ENCODE peak calls at places on chromosomes 3 and 15, in eight cellular contexts. M is endodermal cell, L is brain microvascular endothelial cell, E is RWPE1, O is adrenal gland, T is psoas muscle, Y is A549, N is progenitor cell of endocrine pancreas. I is an unnamed sample.

GRCh38 chr3:64094713-64095079 is 71.4 kb upstream of the PSMD6 start:
- DNase-seq in N (no peak), Y (no peak), O (no peak), M (no peak), E (no peak), T (no peak), L (no peak), I (no peak)

GRCh38 chr15:85792872-85793621 is 1.7 kb downstream of the KLHL25 start:
- DNase-seq in T (no peak), N (no peak), L (no peak), E (no peak), O (no peak), Y (no peak), M (no peak), I (no peak)

GRCh38 chr3:119294402-119294888 is 262 bp downstream of the ARHGAP31 start:
- DNase-seq in O (peak; percentile 53), M (peak; percentile 84), T (peak; percentile 57), N (no peak), L (no peak), E (peak; percentile 20), Y (peak; percentile 37), I (peak; percentile 51)

GRCh38 chr15:79467865-79468586 is 35.9 kb downstream of the MINAR1 start:
- DNase-seq in T (no peak), N (no peak), Y (no peak), O (no peak), E (no peak), L (no peak), M (no peak), I (no peak)

GRCh38 chr15:57646057-57646456 is 54.4 kb downstream of the MYZAP start:
- DNase-seq in E (no peak), L (no peak), Y (no peak), T (no peak), N (no peak), M (no peak), O (no peak), I (no peak)

GRCh38 chr3:60651799-60652198 is 599.5 kb downstream of the FHIT start:
- DNase-seq in T (no peak), E (no peak), L (no peak), M (no peak), N (no peak), Y (no peak), O (no peak), I (no peak)

GRCh38 chr3:32106929-32107362 is 526 bp downstream of the GPD1L start:
- DNase-seq in L (no peak), M (peak; percentile 61), Y (no peak), T (peak; percentile 44), O (peak; percentile 48), N (no peak), E (peak; percentile 15), I (no peak)

GRCh38 chr3:192745150-192745549 is 17.8 kb upstream of the FGF12 start:
- DNase-seq in E (no peak), M (peak; percentile 42), L (no peak), N (no peak), O (no peak), Y (no peak), T (no peak), I (no peak)

GRCh38 chr15:40439461-40440299 is 1.1 kb upstream of the BAHD1 start:
- DNase-seq in M (peak; percentile 89), O (peak; percentile 79), T (peak; percentile 42), L (peak; percentile 29), N (no peak), E (no peak), Y (no peak), I (no peak)

GRCh38 chr3:156497326-156497725 is 57.6 kb downstream of the SSR3 start:
- DNase-seq in O (no peak), L (no peak), E (no peak), T (no peak), N (no peak), Y (no peak), M (no peak), I (no peak)

GRCh38 chr3:197800379-197800778 is 9.3 kb downstream of the LRCH3 start:
- DNase-seq in O (no peak), L (no peak), M (no peak), N (no peak), Y (no peak), T (no peak), E (no peak), I (no peak)

GRCh38 chr3:69761896-69762789 is 22.9 kb downstream of the MITF start:
- DNase-seq in M (no peak), N (no peak), L (peak; percentile 58), T (no peak), O (no peak), Y (no peak), E (peak; percentile 29), I (no peak)

GRCh38 chr3:10289785-10290355 is 2.9 kb downstream of the GHRL start:
- DNase-seq in L (no peak), M (peak; percentile 61), T (no peak), N (no peak), O (no peak), E (no peak), Y (no peak), I (no peak)

GRCh38 chr15:57591822-57592367 is at the start of gene MYZAP:
- DNase-seq in O (peak; percentile 66), T (peak; percentile 61), E (peak; percentile 85), Y (peak; percentile 84), N (peak; percentile 55), M (peak; percentile 88), L (no peak), I (peak; percentile 67)

GRCh38 chr3:170055209-170055608 is 17.4 kb downstream of the GPR160 start:
- DNase-seq in N (no peak), T (no peak), L (peak; percentile 23), O (no peak), M (no peak), Y (no peak), E (no peak), I (no peak)

GRCh38 chr3:147195896-147196295 is 210.4 kb downstream of the ZIC4 start:
- DNase-seq in T (no peak), E (no peak), O (no peak), M (no peak), Y (no peak), L (no peak), N (no peak), I (no peak)

GRCh38 chr3:115651089-115651488 is 27.8 kb downstream of the GAP43 start:
- DNase-seq in E (no peak), Y (no peak), O (no peak), L (no peak), M (no peak), T (no peak), N (no peak), I (no peak)

GRCh38 chr3:14324224-14324944 is 78.0 kb upstream of the SLC6A6 start:
- DNase-seq in T (peak; percentile 68), E (peak; percentile 28), Y (no peak), O (peak; percentile 43), M (peak; percentile 85), L (peak; percentile 2), N (no peak), I (no peak)

GRCh38 chr3:134232146-134232545 is 18.5 kb downstream of the RYK start:
- DNase-seq in T (no peak), L (no peak), O (no peak), M (no peak), Y (no peak), E (no peak), N (no peak), I (no peak)

GRCh38 chr3:106167728-106168127 is 298.9 kb upstream of the CBLB start:
- DNase-seq in O (no peak), M (no peak), T (no peak), N (no peak), Y (no peak), L (no peak), E (no peak), I (no peak)

GRCh38 chr3:48898383-48899234 is at the start of gene SLC25A20:
- DNase-seq in M (peak; percentile 98), N (peak; percentile 75), O (peak; percentile 90), E (peak; percentile 87), Y (peak; percentile 70), T (peak; percentile 95), L (peak; percentile 61), I (peak; percentile 66)

GRCh38 chr3:141632779-141633374 is 105.2 kb upstream of the RNF7 start:
- DNase-seq in T (no peak), Y (no peak), L (no peak), E (no peak), O (no peak), N (no peak), M (peak; percentile 72), I (no peak)

GRCh38 chr3:137509354-137510045 is 254.6 kb upstream of the SOX14 start:
- DNase-seq in O (no peak), N (peak; percentile 18), T (no peak), M (peak; percentile 54), Y (no peak), E (no peak), L (no peak), I (no peak)

GRCh38 chr3:137511655-137512054 is 252.5 kb upstream of the SOX14 start:
- DNase-seq in T (no peak), Y (no peak), N (no peak), E (no peak), L (no peak), M (no peak), O (no peak), I (no peak)

GRCh38 chr3:137519602-137520001 is 244.5 kb upstream of the SOX14 start:
- DNase-seq in O (no peak), Y (no peak), T (no peak), M (no peak), N (no peak), E (no peak), L (no peak), I (no peak)

DNA sequence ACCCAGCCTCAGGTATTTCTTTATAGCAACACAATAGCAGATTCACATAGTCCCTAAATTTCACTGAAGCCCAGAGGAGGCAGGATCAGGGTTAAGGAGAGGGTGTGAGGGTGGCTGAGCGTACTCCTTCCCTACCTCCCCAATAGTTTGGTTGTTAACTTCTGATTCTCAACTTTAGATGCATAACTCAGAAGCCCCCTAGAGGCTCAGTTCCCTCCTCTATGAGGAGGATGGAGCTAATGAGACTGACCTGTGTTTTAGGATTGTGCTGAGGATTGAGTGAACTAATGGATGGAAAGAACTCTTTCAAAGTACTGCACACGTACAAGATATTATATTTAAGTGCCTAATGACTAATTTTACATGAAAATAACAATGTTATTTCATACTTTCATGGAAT is 249.3 kb upstream of the SOX14 start:
- DNase-seq in L (no peak), Y (no peak), T (no peak), N (no peak), E (no peak), O (no peak), M (no peak), I (no peak)
- TF ChIP-seq CTCF in L (no peak), Y (no peak), T (no peak), N (peak; percentile 40), E (no peak), O (no peak), M (peak; percentile 68), I (peak; percentile 3)

GRCh38 chr15:78284758-78285157 is 14.7 kb downstream of the SKIC8 start:
- DNase-seq in O (no peak), N (no peak), L (no peak), E (no peak), T (no peak), Y (no peak), M (peak; percentile 63), I (no peak)
- TF ChIP-seq CTCF in O (no peak), N (peak; percentile 28), L (peak; percentile 47), E (no peak), T (no peak), Y (no peak), M (peak; percentile 68), I (peak; percentile 7)

GRCh38 chr15:70427531-70428120 is 329.9 kb upstream of the TLE3 start:
- DNase-seq in L (no peak), O (no peak), Y (no peak), M (no peak), N (no peak), T (no peak), E (peak; percentile 42), I (no peak)
- TF ChIP-seq CTCF in L (no peak), O (no peak), Y (no peak), M (no peak), N (no peak), T (no peak), E (no peak), I (no peak)

GRCh38 chr15:74988007-74988800 is 7.2 kb upstream of the SCAMP5 start:
- DNase-seq in E (peak; percentile 57), M (peak; percentile 85), Y (peak; percentile 64), O (peak; percentile 55), T (no peak), N (peak; percentile 46), L (peak; percentile 33), I (no peak)
- TF ChIP-seq CTCF in E (peak; percentile 66), M (peak; percentile 89), Y (peak; percentile 68), O (peak; percentile 46), T (no peak), N (peak; percentile 69), L (peak; percentile 75), I (peak; percentile 24)

I was measured in D721Med.